ENCODE peak calls at places on chromosomes 1 and 21, in eight cellular contexts. T is esophagus squamous epithelium, S is adrenal gland, A is A549, R is tibial nerve, G is lower leg skin, I is GM12891, O is IMR-90. D is an unnamed sample.

GRCh38 chr1:10457910-10458309 is 8.1 kb downstream of the CORT start:
- DNase-seq in T (no peak), S (peak), A (no peak), R (no peak), G (no peak), I (no peak), O (no peak), D (no peak)

GRCh38 chr1:207495816-207496792 is at the start of gene CR1:
- DNase-seq in T (no peak), S (no peak), A (no peak), R (peak), G (peak), I (peak), O (no peak), D (peak)

GRCh38 chr1:204989266-204990058 is 53.5 kb upstream of the CNTN2 start:
- DNase-seq in T (no peak), S (peak), A (peak), R (peak), G (peak), I (peak), O (peak), D (peak)

GRCh38 chr1:226569879-226570547 is 21.4 kb downstream of the STUM start:
- DNase-seq in T (no peak), S (no peak), A (peak), R (no peak), G (no peak), I (peak), O (no peak), D (no peak)

GRCh38 chr1:102535829-102536505 is 539.2 kb upstream of the OLFM3 start:
- DNase-seq in T (no peak), S (no peak), A (no peak), R (no peak), G (no peak), I (no peak), O (no peak), D (no peak)

GRCh38 chr1:225847610-225848009 is 34.6 kb downstream of the TMEM63A start:
- DNase-seq in T (no peak), S (peak), A (no peak), R (no peak), G (no peak), I (no peak), O (no peak), D (no peak)

GRCh38 chr21:26153758-26154157 is 16.8 kb downstream of the APP start:
- DNase-seq in T (no peak), S (no peak), A (no peak), R (no peak), G (no peak), I (no peak), O (peak), D (no peak)

GRCh38 chr1:31135973-31136600 is 70.6 kb upstream of the PUM1 start:
- DNase-seq in T (no peak), S (no peak), A (no peak), R (no peak), G (no peak), I (no peak), O (no peak), D (no peak)

GRCh38 chr1:201139756-201140155 is 12.8 kb upstream of the ASCL5 start:
- DNase-seq in T (no peak), S (no peak), A (no peak), R (no peak), G (peak), I (no peak), O (no peak), D (no peak)

GRCh38 chr1:201675143-201675542 is 136.2 kb downstream of the NAV1 start:
- DNase-seq in T (no peak), S (peak), A (no peak), R (no peak), G (no peak), I (no peak), O (no peak), D (no peak)

GRCh38 chr1:3922851-3923250 is 22.8 kb upstream of the C1orf174 start:
- DNase-seq in T (no peak), S (no peak), A (no peak), R (no peak), G (no peak), I (no peak), O (no peak), D (no peak)

GRCh38 chr21:43574741-43575465 is 84.4 kb downstream of the HSF2BP start:
- DNase-seq in T (no peak), S (peak), A (no peak), R (no peak), G (no peak), I (no peak), O (no peak), D (no peak)

GRCh38 chr1:203682401-203683383 is 56.1 kb downstream of the ATP2B4 start:
- DNase-seq in T (no peak), S (no peak), A (no peak), R (no peak), G (no peak), I (no peak), O (peak), D (peak)

GRCh38 chr1:22096036-22096435 is 43.5 kb downstream of the CDC42 start:
- DNase-seq in T (no peak), S (no peak), A (no peak), R (no peak), G (no peak), I (no peak), O (peak), D (no peak)

GRCh38 chr1:69794831-69795230 is 227.1 kb downstream of the LRRC7 start:
- DNase-seq in T (no peak), S (no peak), A (no peak), R (no peak), G (no peak), I (no peak), O (no peak), D (no peak)

GRCh38 chr1:207959995-207960745 is 49.2 kb upstream of the CD34 start:
- DNase-seq in T (no peak), S (no peak), A (no peak), R (no peak), G (no peak), I (no peak), O (no peak), D (no peak)

GRCh38 chr1:5752715-5753330 is 239.4 kb downstream of the NPHP4 start:
- DNase-seq in T (no peak), S (no peak), A (no peak), R (no peak), G (no peak), I (no peak), O (no peak), D (no peak)

GRCh38 chr1:103171041-103171590 is 62.8 kb upstream of the COL11A1 start:
- DNase-seq in T (no peak), S (no peak), A (no peak), R (no peak), G (no peak), I (no peak), O (peak), D (no peak)

GRCh38 chr21:37435719-37436118 is 69.1 kb downstream of the DYRK1A start:
- DNase-seq in T (no peak), S (no peak), A (no peak), R (no peak), G (no peak), I (no peak), O (no peak), D (no peak)

GRCh38 chr1:87045757-87046422 is 131.5 kb downstream of the HS2ST1 start:
- DNase-seq in T (no peak), S (no peak), A (no peak), R (no peak), G (no peak), I (no peak), O (peak), D (no peak)

GRCh38 chr21:42609806-42610205 is 43.6 kb upstream of the PDE9A start:
- DNase-seq in T (no peak), S (no peak), A (no peak), R (no peak), G (peak), I (no peak), O (no peak), D (no peak)

GRCh38 chr1:230105754-230106625 is 39.0 kb downstream of the GALNT2 start:
- DNase-seq in T (no peak), S (peak), A (peak), R (no peak), G (no peak), I (no peak), O (peak), D (no peak)

GRCh38 chr1:34156739-34157138 is 8.3 kb downstream of the CSMD2 start:
- DNase-seq in T (no peak), S (no peak), A (no peak), R (no peak), G (no peak), I (no peak), O (no peak), D (no peak)

GRCh38 chr1:73770109-73770905 is 427.7 kb downstream of the LRRIQ3 start:
- DNase-seq in T (no peak), S (no peak), A (no peak), R (no peak), G (no peak), I (no peak), O (no peak), D (no peak)

GRCh38 chr1:201269241-201269640 is 14.1 kb upstream of the PKP1 start:
- DNase-seq in T (no peak), S (no peak), A (no peak), R (no peak), G (peak), I (no peak), O (no peak), D (no peak)

GRCh38 chr1:29326123-29326522 is 89.8 kb downstream of the PTPRU start:
- DNase-seq in T (no peak), S (no peak), A (no peak), R (no peak), G (no peak), I (no peak), O (no peak), D (no peak)

GRCh38 chr21:33703750-33704606 is 61.7 kb downstream of the ITSN1 start:
- DNase-seq in T (no peak), S (no peak), A (no peak), R (no peak), G (no peak), I (no peak), O (peak), D (no peak)

GRCh38 chr1:167799747-167800146 is 78.0 kb downstream of the MPZL1 start:
- DNase-seq in T (no peak), S (no peak), A (no peak), R (no peak), G (no peak), I (no peak), O (no peak), D (no peak)

GRCh38 chr1:222009105-222009730 is 267.3 kb upstream of the DUSP10 start:
- DNase-seq in T (no peak), S (no peak), A (peak), R (peak), G (no peak), I (no peak), O (no peak), D (peak)

GRCh38 chr1:211638723-211639122 is 36.7 kb downstream of the NEK2 start:
- DNase-seq in T (no peak), S (no peak), A (no peak), R (no peak), G (peak), I (no peak), O (no peak), D (no peak)

GRCh38 chr1:116853680-116854191 is 56.0 kb upstream of the PTGFRN start:
- DNase-seq in T (no peak), S (peak), A (peak), R (no peak), G (no peak), I (no peak), O (peak), D (no peak)

GRCh38 chr1:116855788-116856187 is 53.9 kb upstream of the PTGFRN start:
- DNase-seq in T (no peak), S (no peak), A (no peak), R (no peak), G (no peak), I (no peak), O (peak), D (no peak)

GRCh38 chr1:116855220-116855619 is 54.5 kb upstream of the PTGFRN start:
- DNase-seq in T (no peak), S (peak), A (no peak), R (peak), G (no peak), I (no peak), O (no peak), D (no peak)

GRCh38 chr1:116852910-116853309 is 56.8 kb upstream of the PTGFRN start:
- DNase-seq in T (no peak), S (no peak), A (no peak), R (no peak), G (no peak), I (no peak), O (no peak), D (no peak)

DNA sequence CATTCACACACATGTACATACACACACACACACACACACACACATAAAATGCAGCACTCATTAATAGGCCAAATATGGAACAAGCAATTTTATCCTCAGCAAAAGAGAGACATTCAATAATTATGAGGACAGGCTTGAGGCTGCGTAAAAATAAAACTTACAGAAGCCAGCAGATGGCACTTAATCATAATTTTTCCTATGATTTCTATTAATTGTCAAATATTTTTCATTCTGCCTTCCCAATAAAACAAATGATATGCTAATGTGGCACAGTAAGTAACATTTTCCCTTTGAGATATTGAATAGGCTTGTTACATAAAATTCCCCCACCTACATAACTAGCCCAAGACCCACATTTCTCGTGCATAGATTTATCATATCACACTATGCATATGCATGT is 55.4 kb upstream of the PTGFRN start:
- DNase-seq in T (no peak), S (no peak), A (no peak), R (no peak), G (no peak), I (no peak), O (no peak), D (no peak)
- TF ChIP-seq POLR2A in T (no peak), S (no peak), A (no peak), R (no peak), G (no peak), I (no peak), O (no peak), D (no peak)

DNA sequence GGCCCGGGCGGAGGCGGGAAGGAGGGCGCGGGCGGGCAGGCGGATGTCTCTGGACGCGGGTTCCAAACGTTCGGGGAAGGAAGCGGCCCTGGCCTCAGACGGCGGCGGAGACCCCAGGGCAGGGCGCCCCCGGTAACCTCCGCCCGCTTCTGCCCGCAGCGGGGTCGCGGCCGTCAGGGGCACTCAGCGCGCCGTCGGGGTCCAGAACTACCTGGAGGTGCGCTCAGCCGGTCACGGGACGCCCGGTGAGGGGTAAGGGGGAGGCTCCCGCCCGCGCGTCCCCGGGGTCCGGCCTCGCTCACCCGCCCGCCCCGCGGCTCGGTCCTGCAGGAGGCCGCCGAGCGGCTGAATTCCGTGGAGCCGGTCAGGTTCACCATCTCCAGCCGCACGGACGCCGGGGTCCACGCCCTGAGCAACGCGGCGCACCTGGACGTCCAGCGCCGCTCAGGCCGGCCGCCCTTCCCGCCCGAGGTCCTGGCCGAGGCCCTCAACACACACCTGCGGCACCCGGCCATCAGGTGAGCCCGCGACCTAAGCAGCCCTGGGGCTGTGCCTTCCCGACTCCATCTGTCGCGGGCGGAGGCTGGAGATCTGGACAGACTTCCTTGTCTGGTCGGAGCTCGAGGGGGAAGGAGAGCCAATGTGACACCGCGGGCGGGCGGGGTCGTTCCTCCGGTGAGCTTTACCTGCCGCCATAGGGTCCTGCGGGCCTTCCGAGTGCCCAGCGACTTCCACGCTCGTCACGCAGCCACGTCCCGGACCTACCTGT is 543 bp downstream of the PUSL1 start:
- DNase-seq in T (no peak), S (no peak), A (no peak), R (no peak), G (no peak), I (no peak), O (no peak), D (peak)
- TF ChIP-seq POLR2A in T (no peak), S (no peak), A (no peak), R (no peak), G (no peak), I (no peak), O (peak), D (no peak)

GRCh38 chr1:78003882-78004718 is 639 bp upstream of the DNAJB4 start:
- DNase-seq in T (no peak), S (no peak), A (peak), R (peak), G (no peak), I (peak), O (peak), D (peak)
- TF ChIP-seq POLR2A in T (no peak), S (no peak), A (peak), R (no peak), G (no peak), I (peak), O (peak), D (no peak)

GRCh38 chr1:209785592-209785991 is 1.2 kb upstream of the C1orf74 start:
- DNase-seq in T (no peak), S (no peak), A (no peak), R (no peak), G (no peak), I (no peak), O (no peak), D (no peak)

GRCh38 chr1:209787551-209787950 is 3.2 kb upstream of the C1orf74 start:
- DNase-seq in T (no peak), S (peak), A (no peak), R (no peak), G (no peak), I (no peak), O (peak), D (no peak)

GRCh38 chr1:209783338-209783737 is 1.0 kb downstream of the C1orf74 start:
- DNase-seq in T (no peak), S (no peak), A (no peak), R (no peak), G (no peak), I (no peak), O (no peak), D (no peak)

GRCh38 chr1:209780276-209780675 is 4.1 kb downstream of the C1orf74 start:
- DNase-seq in T (no peak), S (no peak), A (no peak), R (no peak), G (no peak), I (no peak), O (no peak), D (no peak)

DNA sequence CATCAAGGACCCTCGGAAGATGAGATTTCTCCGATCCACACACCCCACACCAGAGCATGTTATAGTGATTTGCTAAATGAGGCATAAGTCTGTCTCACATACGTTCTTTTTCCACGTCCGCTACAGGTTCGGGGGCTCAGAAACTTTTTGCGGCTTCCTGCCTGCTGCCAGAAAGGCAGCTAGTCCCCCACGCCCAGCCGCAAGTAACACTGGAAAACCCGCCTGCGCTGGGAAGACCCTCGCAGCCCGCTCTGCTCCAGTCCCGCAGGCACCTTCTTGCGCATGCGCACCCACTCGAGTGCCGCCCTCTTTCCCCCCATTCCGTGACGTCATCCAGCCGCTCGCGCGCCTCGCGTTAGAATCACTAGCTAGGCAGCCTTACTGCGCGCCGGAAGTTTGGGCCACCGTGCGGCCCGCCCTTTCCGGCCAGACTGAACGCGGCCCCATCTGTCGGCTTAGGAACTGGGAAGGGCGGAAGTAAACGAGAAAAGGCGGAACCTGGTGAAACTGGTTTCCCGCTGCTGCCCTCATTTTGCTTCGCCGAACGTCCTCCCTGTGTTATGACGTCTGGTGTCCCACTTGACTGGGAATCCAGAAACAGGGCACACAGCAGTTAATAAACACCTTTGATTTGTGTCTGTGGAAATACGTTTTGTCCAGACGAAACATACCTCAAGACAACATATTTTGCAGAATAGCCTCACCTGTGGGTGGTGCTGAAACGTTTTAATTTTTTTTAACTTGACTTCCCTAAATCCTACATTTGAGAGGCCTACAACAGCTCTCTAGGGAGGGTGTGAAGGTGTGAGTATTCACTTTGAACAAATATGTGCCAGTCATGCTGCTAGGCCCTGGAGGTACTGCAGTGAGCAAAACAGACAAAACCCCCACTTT is at the start of gene C1orf74:
- DNase-seq in T (peak), S (peak), A (peak), R (peak), G (peak), I (peak), O (peak), D (peak)
- TF ChIP-seq POLR2A in T (peak), S (peak), A (peak), R (peak), G (no peak), I (peak), O (peak), D (peak)

GRCh38 chr1:173502104-173502503 is 25.0 kb downstream of the PRDX6 start:
- DNase-seq in T (no peak), S (no peak), A (no peak), R (no peak), G (no peak), I (no peak), O (no peak), D (no peak)

GRCh38 chr1:173506437-173506836 is 29.3 kb downstream of the PRDX6 start:
- DNase-seq in T (no peak), S (no peak), A (peak), R (no peak), G (no peak), I (no peak), O (no peak), D (peak)

GRCh38 chr1:173503391-173503790 is 26.3 kb downstream of the PRDX6 start:
- DNase-seq in T (no peak), S (no peak), A (no peak), R (no peak), G (no peak), I (no peak), O (peak), D (peak)

GRCh38 chr1:173505401-173505800 is 28.3 kb downstream of the PRDX6 start:
- DNase-seq in T (no peak), S (no peak), A (no peak), R (no peak), G (no peak), I (no peak), O (peak), D (no peak)

GRCh38 chr1:173504268-173504667 is 27.1 kb downstream of the PRDX6 start:
- DNase-seq in T (no peak), S (no peak), A (no peak), R (no peak), G (no peak), I (no peak), O (no peak), D (no peak)
- TF ChIP-seq POLR2A in T (no peak), S (no peak), A (no peak), R (no peak), G (no peak), I (no peak), O (no peak), D (no peak)